ENCODE peak calls at places on chromosomes 16 and 17, in seven cellular contexts. W, L, T, E, R, U and Y are unnamed samples.

GRCh38 chr17:57677301-57677700 is 67.8 kb downstream of the CCDC182 start:
- DNase-seq in L (no peak), E (no peak), W (no peak), U (no peak), R (no peak), T (no peak), Y (no peak)

GRCh38 chr16:2720063-2720455 is at the start of gene PRSS27:
- DNase-seq in R (no peak), L (no peak), E (no peak), T (no peak), W (no peak), U (no peak), Y (no peak)

GRCh38 chr17:73833779-73834613 is 189.8 kb upstream of the SDK2 start:
- DNase-seq in E (no peak), U (no peak), W (no peak), R (no peak), L (no peak), T (no peak), Y (no peak)

GRCh38 chr17:62194401-62194800 is 129.3 kb upstream of the MED13 start:
- DNase-seq in E (no peak), R (no peak), W (no peak), U (no peak), T (no peak), L (no peak), Y (no peak)

GRCh38 chr17:62617894-62618472 is 9.5 kb upstream of the MRC2 start:
- DNase-seq in W (no peak), L (no peak), U (no peak), T (no peak), R (no peak), E (no peak), Y (no peak)

GRCh38 chr16:88494335-88495154 is 41.5 kb downstream of the ZFPM1 start:
- DNase-seq in U (no peak), L (no peak), W (no peak), T (no peak), E (no peak), R (no peak), Y (no peak)

GRCh38 chr16:68346892-68347480 is 36.2 kb downstream of the PRMT7 start:
- DNase-seq in L (no peak), E (no peak), T (no peak), R (no peak), U (no peak), W (no peak), Y (no peak)

GRCh38 chr17:82028966-82029365 is 2.5 kb upstream of the RAC3 start:
- DNase-seq in R (no peak), W (no peak), T (no peak), L (no peak), U (no peak), E (no peak), Y (no peak)

GRCh38 chr17:37179893-37180292 is 195.9 kb upstream of the C17orf78 start:
- DNase-seq in W (no peak), E (no peak), U (no peak), R (no peak), T (no peak), L (no peak), Y (no peak)

GRCh38 chr16:77437859-77438258 is 3.0 kb upstream of the ADAMTS18 start:
- DNase-seq in L (no peak), E (no peak), R (no peak), U (no peak), W (no peak), T (no peak), Y (no peak)

GRCh38 chr16:57764341-57765159 is 29.0 kb downstream of the KATNB1 start:
- DNase-seq in E (no peak), W (peak; percentile 23), U (no peak), T (peak; percentile 79), R (peak; percentile 86), L (no peak), Y (peak; percentile 12)

GRCh38 chr17:56499799-56500388 is 93.6 kb upstream of the NOG start:
- DNase-seq in U (no peak), E (peak; percentile 17), R (no peak), L (no peak), W (no peak), T (peak; percentile 13), Y (peak; percentile 2)

DNA sequence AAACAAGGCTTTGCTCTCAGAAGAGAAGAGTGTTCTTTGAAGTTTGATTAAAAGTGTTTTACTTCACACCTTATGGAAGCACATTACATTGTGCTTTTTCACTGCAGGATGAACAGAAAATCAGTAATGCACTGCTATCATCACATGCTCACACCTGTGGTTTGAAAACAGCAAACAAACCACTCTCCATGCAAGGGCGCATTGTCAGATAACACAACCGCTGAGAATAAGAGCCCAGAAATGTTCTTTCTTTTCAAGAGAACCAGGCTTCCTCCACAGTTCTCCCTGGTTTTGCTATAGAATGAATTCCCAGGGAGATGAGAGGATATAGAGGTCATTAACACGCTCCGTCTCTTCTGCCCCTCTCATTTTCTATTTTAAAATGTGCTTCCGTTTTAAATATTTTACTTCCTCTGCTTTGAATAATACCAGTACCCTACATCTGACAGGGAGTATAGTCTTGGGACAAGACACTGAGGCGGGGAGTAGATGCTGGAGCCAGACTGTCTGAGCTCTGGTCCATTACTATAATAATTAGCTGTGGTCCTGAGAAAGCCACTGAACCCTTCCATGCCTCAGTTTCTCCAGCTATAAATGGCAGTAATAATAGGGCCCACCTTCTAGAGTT is 71.6 kb downstream of the CDK5R1 start:
- DNase-seq in T (peak; percentile 43), U (no peak), W (no peak), R (no peak), E (no peak), L (no peak), Y (no peak)
- H3K27ac ChIP-seq in T (peak overlapping the region; percentile 49), U (no peak overlapping the region), W (no peak overlapping the region), R (peak overlapping the region; percentile 32), E (no peak overlapping the region), L (no peak overlapping the region), Y (no peak overlapping the region)

GRCh38 chr17:29623283-29623647 is 553 bp upstream of the CORO6 start:
- DNase-seq in R (no peak), T (no peak), U (no peak), E (no peak), L (no peak), W (no peak), Y (no peak)
- H3K27ac ChIP-seq in R (peak overlapping the region; percentile 83), T (peak overlapping the region; percentile 25), U (no peak overlapping the region), E (no peak overlapping the region), L (no peak overlapping the region), W (no peak overlapping the region), Y (no peak overlapping the region)

DNA sequence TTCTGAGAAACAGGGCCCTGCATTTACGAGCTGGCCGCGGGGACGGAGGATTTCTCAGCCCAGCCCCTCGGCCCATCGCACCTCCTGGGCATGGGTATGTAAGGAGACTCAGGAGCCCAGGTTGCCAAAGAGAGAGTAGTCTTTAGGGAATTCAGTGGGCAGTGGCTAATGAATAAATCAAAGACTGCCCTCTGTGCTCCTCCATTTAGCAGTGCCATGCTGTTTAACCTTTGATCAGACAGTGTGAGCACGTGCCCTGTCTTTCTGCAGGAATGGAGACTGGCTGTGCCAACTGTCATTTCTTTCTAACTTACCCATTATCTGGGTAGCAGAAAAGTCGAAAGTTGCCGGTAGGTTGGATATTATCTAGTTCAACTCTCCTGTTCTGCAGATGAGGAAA is 62.4 kb downstream of the CDRT4 start:
- DNase-seq in L (no peak), U (no peak), R (no peak), T (no peak), E (no peak), W (no peak), Y (no peak)
- H3K27ac ChIP-seq in L (no peak overlapping the region), U (no peak overlapping the region), R (no peak overlapping the region), T (no peak overlapping the region), E (no peak overlapping the region), W (no peak overlapping the region), Y (no peak overlapping the region)

GRCh38 chr16:11380836-11381235 is 35.6 kb downstream of the RMI2 start:
- DNase-seq in U (no peak), W (no peak), L (no peak), T (no peak), R (no peak), E (no peak), Y (no peak)
- H3K27ac ChIP-seq in U (no peak overlapping the region), W (no peak overlapping the region), L (no peak overlapping the region), T (no peak overlapping the region), R (no peak overlapping the region), E (no peak overlapping the region), Y (no peak overlapping the region)

GRCh38 chr17:72386619-72387237 is 265.9 kb downstream of the SOX9 start:
- DNase-seq in L (no peak), E (no peak), U (no peak), W (no peak), T (no peak), R (no peak), Y (no peak)
- H3K27ac ChIP-seq in L (no peak overlapping the region), E (no peak overlapping the region), U (no peak overlapping the region), W (no peak overlapping the region), T (no peak overlapping the region), R (peak overlapping the region; percentile 85), Y (no peak overlapping the region)

GRCh38 chr17:7593296-7593695 is 3.4 kb upstream of the SOX15 start:
- DNase-seq in T (no peak), L (no peak), U (no peak), R (no peak), E (no peak), W (no peak), Y (no peak)
- H3K27ac ChIP-seq in T (no peak overlapping the region), L (no peak overlapping the region), U (no peak overlapping the region), R (no peak overlapping the region), E (no peak overlapping the region), W (no peak overlapping the region), Y (no peak overlapping the region)

GRCh38 chr16:10590342-10590741 is 9.9 kb upstream of the EMP2 start:
- DNase-seq in U (no peak), L (no peak), W (no peak), E (no peak), T (no peak), R (no peak), Y (no peak)
- H3K27ac ChIP-seq in U (no peak overlapping the region), L (no peak overlapping the region), W (no peak overlapping the region), E (no peak overlapping the region), T (no peak overlapping the region), R (no peak overlapping the region), Y (no peak overlapping the region)

DNA sequence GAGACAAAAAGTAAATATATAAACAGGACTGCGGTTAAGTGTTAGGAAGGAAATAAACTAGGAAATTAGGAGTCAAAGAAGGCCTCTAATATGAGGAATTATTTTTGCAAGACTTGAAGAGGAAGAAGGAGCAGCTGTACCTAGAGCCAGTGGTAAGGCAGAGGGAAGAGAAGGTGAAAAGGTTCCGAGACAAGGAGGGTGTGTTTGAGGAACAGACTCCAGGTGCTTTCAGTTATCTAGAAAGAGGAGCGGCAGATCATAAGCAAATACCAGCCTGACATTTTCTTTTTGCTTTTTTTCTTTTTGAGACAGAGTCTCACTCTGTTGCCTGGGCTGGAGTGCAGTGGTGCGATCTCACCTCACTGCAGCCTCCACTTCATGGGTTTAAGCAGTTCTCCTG is 61.0 kb downstream of the CHD9 start:
- DNase-seq in T (no peak), E (no peak), L (no peak), R (no peak), U (no peak), W (no peak), Y (no peak)
- H3K27ac ChIP-seq in T (no peak overlapping the region), E (no peak overlapping the region), L (no peak overlapping the region), R (no peak overlapping the region), U (no peak overlapping the region), W (no peak overlapping the region), Y (no peak overlapping the region)